ENCODE peak calls at places on chromosomes 12 and 14, in five cellular contexts. I is HepG2, K is OCI-LY7, B is SK-N-SH, W is neural progenitor cell. U is an unnamed sample.
A peak's percentile ranks its signal among the peaks of the same experiment; 100 is the strongest.

GRCh38 chr12:52280796-52281560 is 6.5 kb downstream of the KRT86 start:
- DNase-seq in I (peak; percentile 47), B (no peak), W (no peak), K (no peak), U (no peak)

GRCh38 chr14:37985826-37986470 is 221.8 kb upstream of the SSTR1 start:
- DNase-seq in W (peak; percentile 72), B (peak; percentile 2), I (peak; percentile 77), K (peak; percentile 84), U (peak; percentile 45)

GRCh38 chr14:28612414-28612813 is 154.2 kb upstream of the FOXG1 start:
- DNase-seq in I (no peak), B (no peak), K (no peak), W (no peak), U (no peak)

GRCh38 chr12:26425587-26426260 is 230.4 kb downstream of the SSPN start:
- DNase-seq in I (no peak), K (no peak), B (no peak), W (no peak), U (no peak)

GRCh38 chr12:116916714-116917114 is 6.0 kb downstream of the FBXW8 start:
- DNase-seq in B (no peak), W (no peak), I (peak; percentile 95), K (peak; percentile 32), U (peak; percentile 66)

GRCh38 chr12:460301-461230 is 827 bp downstream of the B4GALNT3 start:
- DNase-seq in B (peak; percentile 82), K (peak; percentile 37), I (no peak), W (peak; percentile 57), U (no peak)

GRCh38 chr14:61565836-61566536 is 129.3 kb upstream of the HIF1A start:
- DNase-seq in W (no peak), K (no peak), I (no peak), B (no peak), U (no peak)

GRCh38 chr12:40993158-40993557 is 195.0 kb upstream of the PDZRN4 start:
- DNase-seq in I (no peak), W (no peak), K (no peak), B (no peak), U (no peak)

GRCh38 chr14:36662543-36663403 is 1.1 kb downstream of the PAX9 start:
- DNase-seq in I (no peak), B (no peak), K (no peak), W (peak; percentile 73), U (no peak)

GRCh38 chr14:84197704-84198103 is 1332.2 kb upstream of the FLRT2 start:
- DNase-seq in K (no peak), B (no peak), I (no peak), W (no peak), U (no peak)

GRCh38 chr12:42421844-42422779 is 96.1 kb downstream of the PPHLN1 start:
- DNase-seq in B (peak; percentile 37), K (no peak), I (no peak), W (no peak), U (no peak)

GRCh38 chr12:75878382-75878720 is 153.2 kb downstream of the PHLDA1 start:
- DNase-seq in B (no peak), W (no peak), K (no peak), I (no peak), U (no peak)

GRCh38 chr14:83885748-83886382 is 1644.1 kb upstream of the FLRT2 start:
- DNase-seq in K (no peak), B (no peak), W (no peak), I (no peak), U (no peak)

GRCh38 chr14:69650948-69651369 is 39.6 kb downstream of the SUSD6 start:
- DNase-seq in W (no peak), B (no peak), K (no peak), I (no peak), U (no peak)

GRCh38 chr14:71592361-71592760 is 339.9 kb upstream of the RGS6 start:
- DNase-seq in I (no peak), W (no peak), K (peak; percentile 21), B (no peak), U (no peak)

GRCh38 chr12:123150804-123151678 is at the start of gene PITPNM2:
- DNase-seq in B (peak; percentile 90), W (peak; percentile 94), I (no peak), K (peak; percentile 55), U (peak; percentile 52)

GRCh38 chr14:64706119-64706465 is 1.9 kb downstream of the PLEKHG3 start:
- DNase-seq in B (no peak), W (no peak), I (no peak), K (no peak), U (no peak)
- TF ChIP-seq CTCF in B (no peak), W (no peak), I (no peak), K (no peak), U (no peak)

GRCh38 chr14:54501423-54501822 is 8.3 kb upstream of the CGRRF1 start:
- DNase-seq in B (no peak), I (no peak), K (no peak), W (no peak), U (no peak)

GRCh38 chr14:54500744-54501143 is 9.0 kb upstream of the CGRRF1 start:
- DNase-seq in K (no peak), W (no peak), B (no peak), I (no peak), U (no peak)

GRCh38 chr14:54502602-54503001 is 7.1 kb upstream of the CGRRF1 start:
- DNase-seq in W (no peak), K (no peak), I (no peak), B (no peak), U (no peak)

GRCh38 chr14:54498579-54498978 is 9.8 kb upstream of the GMFB start:
- DNase-seq in W (no peak), K (no peak), B (no peak), I (no peak), U (no peak)

GRCh38 chr14:54503476-54503875 is 6.2 kb upstream of the CGRRF1 start:
- DNase-seq in I (peak; percentile 64), K (peak; percentile 27), W (no peak), B (no peak), U (peak; percentile 33)
- H2AFZ ChIP-seq in I (no peak overlapping the region), K (peak overlapping the region; percentile 54), W (peak overlapping the region; percentile 35), B (peak overlapping the region; percentile 74), U (peak overlapping the region; percentile 53)

GRCh38 chr14:57378661-57379060 is 11.7 kb upstream of the NAA30 start:
- DNase-seq in W (no peak), K (no peak), I (no peak), B (no peak), U (no peak)
- TF ChIP-seq CTCF in W (peak; percentile 22), K (peak; percentile 58), I (no peak), B (peak; percentile 54), U (no peak)

GRCh38 chr14:77037338-77037782 is 8.9 kb upstream of the IRF2BPL start:
- DNase-seq in K (no peak), W (no peak), B (no peak), I (no peak), U (no peak)
- H2AFZ ChIP-seq in K (peak overlapping the region; percentile 35), W (no peak overlapping the region), B (no peak overlapping the region), I (no peak overlapping the region), U (no peak overlapping the region)

GRCh38 chr14:98118749-98119148 is 1153.2 kb downstream of the BCL11B start:
- DNase-seq in B (no peak), W (no peak), I (no peak), K (no peak), U (no peak)
- TF ChIP-seq CTCF in B (no peak), W (no peak), I (no peak), K (no peak), U (no peak)

GRCh38 chr12:73413974-73414373 is 1123.7 kb upstream of the ATXN7L3B start:
- DNase-seq in W (no peak), I (no peak), K (no peak), B (no peak), U (no peak)
- H2AFZ ChIP-seq in W (no peak overlapping the region), I (no peak overlapping the region), K (no peak overlapping the region), B (no peak overlapping the region), U (no peak overlapping the region)